ENCODE peak calls at places on chromosomes 2 and 18, in ten cellular contexts. Y is fibroblast of lung, R is Peyer's patch, V is bronchial epithelial cell, L is thoracic aorta, M is astrocyte of the spinal cord, E is HFF-Myc, Z is heart right ventricle, O is mammary epithelial cell, Q is AG10803. K is an unnamed sample.

GRCh38 chr2:183519371-183520056 is 395.3 kb downstream of the NUP35 start:
- DNase-seq in Q (no peak), Z (no peak), O (no peak), L (no peak), V (no peak), R (no peak), M (no peak), Y (no peak), E (no peak), K (no peak)

GRCh38 chr2:3535794-3536681 is 16.7 kb upstream of the ADI1 start:
- DNase-seq in Y (peak; percentile 94), R (peak; percentile 65), Q (peak; percentile 83), O (peak; percentile 81), L (peak; percentile 38), M (peak; percentile 95), Z (peak; percentile 65), V (peak; percentile 84), E (peak; percentile 75), K (peak; percentile 89)

GRCh38 chr18:77304263-77304662 is 54.6 kb downstream of the GALR1 start:
- DNase-seq in R (no peak), Z (no peak), L (no peak), O (no peak), V (no peak), M (no peak), Q (no peak), E (no peak), Y (no peak), K (no peak)

GRCh38 chr2:240601831-240602160 is 15.3 kb downstream of the CAPN10 start:
- DNase-seq in V (no peak), Z (no peak), M (no peak), E (no peak), O (no peak), Y (no peak), L (no peak), R (peak; percentile 26), Q (no peak), K (no peak)

GRCh38 chr18:58267493-58267892 is 223.5 kb downstream of the NEDD4L start:
- DNase-seq in O (peak; percentile 61), V (no peak), M (no peak), Q (peak; percentile 44), Z (no peak), E (no peak), R (no peak), Y (no peak), L (no peak), K (no peak)

GRCh38 chr2:119431976-119432881 is 575 bp downstream of the TMEM37 start:
- DNase-seq in Q (peak; percentile 26), Y (peak; percentile 51), L (no peak), O (no peak), Z (no peak), M (peak; percentile 79), R (no peak), V (no peak), E (no peak), K (peak; percentile 60)

GRCh38 chr2:144529841-144530240 is 9.9 kb upstream of the ZEB2 start:
- DNase-seq in Q (no peak), Y (peak; percentile 26), E (no peak), O (no peak), R (no peak), M (no peak), L (no peak), Z (no peak), V (peak; percentile 10), K (no peak)

GRCh38 chr2:157107460-157107859 is 150.0 kb upstream of the GALNT5 start:
- DNase-seq in V (no peak), L (no peak), R (no peak), M (no peak), O (no peak), Z (no peak), Y (no peak), E (no peak), Q (no peak), K (no peak)

GRCh38 chr2:185456517-185456916 is 282.1 kb upstream of the FSIP2 start:
- DNase-seq in Y (peak; percentile 25), Z (no peak), V (peak; percentile 88), E (peak; percentile 1), M (peak; percentile 89), Q (peak; percentile 0), L (no peak), R (no peak), O (peak; percentile 81), K (peak; percentile 44)

GRCh38 chr2:171522057-171522803 is at the start of gene CYBRD1:
- DNase-seq in V (peak; percentile 22), M (peak; percentile 83), Q (peak; percentile 92), R (peak; percentile 91), Y (peak; percentile 92), L (peak; percentile 50), E (no peak), Z (peak; percentile 87), O (peak; percentile 44), K (peak; percentile 91)

GRCh38 chr2:102109016-102109415 is 33.5 kb upstream of the IL1R1 start:
- DNase-seq in E (no peak), M (no peak), Q (no peak), O (no peak), Y (peak; percentile 53), V (no peak), L (no peak), R (no peak), Z (no peak), K (peak; percentile 16)

GRCh38 chr2:239321596-239322413 is 79.0 kb downstream of the HDAC4 start:
- DNase-seq in Q (no peak), Y (peak; percentile 24), E (no peak), O (no peak), V (no peak), L (no peak), R (peak; percentile 43), Z (peak; percentile 4), M (no peak), K (no peak)

GRCh38 chr18:48963555-48964480 is 13.1 kb upstream of the SMAD7 start:
- DNase-seq in O (no peak), Q (peak; percentile 69), E (no peak), L (no peak), V (no peak), Z (no peak), M (no peak), Y (no peak), R (no peak), K (peak; percentile 7)

GRCh38 chr2:65317841-65318240 is 90.2 kb downstream of the ACTR2 start:
- DNase-seq in V (peak; percentile 61), R (no peak), E (no peak), Y (no peak), L (no peak), M (no peak), O (no peak), Q (no peak), Z (no peak), K (no peak)

GRCh38 chr2:201203916-201204654 is 21.1 kb downstream of the CASP10 start:
- DNase-seq in M (peak; percentile 42), Q (peak; percentile 83), Y (peak; percentile 59), E (peak; percentile 52), Z (no peak), O (no peak), R (no peak), V (no peak), L (no peak), K (peak; percentile 78)

GRCh38 chr18:3008546-3008945 is 4.4 kb downstream of the LPIN2 start:
- DNase-seq in Q (peak; percentile 45), Z (no peak), V (peak; percentile 66), O (peak; percentile 33), Y (peak; percentile 91), R (no peak), L (no peak), E (no peak), M (peak; percentile 85), K (peak; percentile 46)

DNA sequence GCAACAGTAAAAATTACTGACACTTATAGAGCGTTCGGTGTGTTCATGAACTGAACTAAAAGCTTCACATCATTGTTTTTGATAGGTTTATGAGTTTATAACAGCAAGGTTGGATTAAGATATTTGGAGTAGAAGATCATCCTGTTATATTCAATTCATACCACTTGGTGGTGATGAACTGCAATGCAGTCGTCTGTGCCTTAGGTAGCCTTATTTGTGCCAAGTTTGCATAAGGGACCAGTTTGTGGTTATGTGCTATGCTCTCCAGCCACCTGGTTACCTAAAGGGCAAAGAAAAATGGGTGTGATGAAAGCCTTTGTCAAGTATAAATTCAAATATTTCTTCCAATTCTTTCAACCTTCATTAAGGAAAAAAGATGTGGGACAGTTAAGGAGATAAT is 150.9 kb upstream of the KCNH7 start:
- DNase-seq in O (peak; percentile 9), V (no peak), Q (no peak), R (no peak), L (no peak), Y (no peak), E (no peak), M (no peak), Z (no peak), K (no peak)
- TF ChIP-seq CTCF in O (no peak), V (no peak), Q (no peak), R (no peak), L (no peak), Y (no peak), E (no peak), M (no peak), Z (no peak), K (no peak)

GRCh38 chr2:70124983-70125480 is 37.8 kb downstream of the PCBP1 start:
- DNase-seq in L (no peak), Q (peak; percentile 42), R (peak; percentile 82), E (no peak), V (no peak), Y (peak; percentile 51), Z (peak; percentile 70), O (no peak), M (peak; percentile 62), K (peak; percentile 54)
- TF ChIP-seq CTCF in L (no peak), Q (no peak), R (no peak), E (no peak), V (no peak), Y (no peak), Z (no peak), O (no peak), M (no peak), K (no peak)

DNA sequence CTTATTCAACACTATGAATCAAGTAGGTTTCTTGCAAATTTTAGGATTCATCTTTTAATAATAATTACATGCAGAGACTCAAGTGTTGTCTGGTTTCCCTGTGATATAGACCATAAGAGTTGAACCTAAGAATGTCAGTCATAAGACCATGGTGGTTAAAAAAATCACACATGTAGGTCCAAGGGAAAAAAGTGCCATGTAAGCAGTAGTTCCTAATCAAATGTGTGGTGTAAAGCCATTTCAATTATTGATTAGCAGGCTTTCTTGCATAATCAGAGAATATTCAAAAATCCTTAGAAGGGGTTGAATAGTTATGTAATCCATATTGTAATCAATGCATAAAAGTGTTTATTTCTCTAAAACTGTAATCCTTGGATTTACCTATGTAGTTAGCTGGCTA is 93.8 kb downstream of the DCC start:
- DNase-seq in Z (no peak), Y (no peak), L (no peak), R (no peak), M (no peak), V (no peak), O (no peak), Q (no peak), E (no peak), K (no peak)
- TF ChIP-seq CTCF in Z (no peak), Y (no peak), L (no peak), R (no peak), M (no peak), V (no peak), O (no peak), Q (no peak), E (no peak), K (no peak)

DNA sequence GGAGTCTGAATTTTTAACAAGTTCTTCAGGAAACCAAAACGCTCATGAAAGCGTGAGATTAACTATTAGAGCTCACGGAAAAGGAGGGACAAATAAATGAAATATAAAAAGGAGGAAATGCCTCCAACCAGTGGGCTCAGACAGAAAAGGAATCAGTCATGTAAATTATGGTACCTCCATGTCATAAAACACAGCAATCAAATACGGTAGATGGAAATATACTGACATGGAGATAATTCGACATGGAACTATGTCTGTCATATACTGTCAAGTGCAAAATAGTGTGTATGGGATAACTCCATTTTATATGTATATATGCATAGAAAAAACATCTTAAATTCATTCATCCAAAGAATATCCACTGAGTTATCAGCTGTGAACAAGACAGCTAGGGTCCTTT is 25.9 kb upstream of the CTLA4 start:
- DNase-seq in Y (no peak), O (no peak), M (no peak), Z (no peak), V (no peak), R (no peak), E (no peak), Q (no peak), L (no peak), K (no peak)
- TF ChIP-seq CTCF in Y (no peak), O (no peak), M (no peak), Z (no peak), V (no peak), R (no peak), E (no peak), Q (no peak), L (no peak), K (no peak)